ENCODE peak calls at places on chromosomes 7 and 10, in four cellular contexts. A is astrocyte, C is iPS DF 6.9, Q is stomach. F is an unnamed sample.
A peak's percentile ranks its signal among the peaks of the same experiment; 100 is the strongest.

GRCh38 chr10:44976352-44977198 is 2.0 kb downstream of the DEPP1 start:
- DNase-seq in A (no peak), C (no peak), Q (no peak), F (no peak)

GRCh38 chr10:93437946-93438795 is 44.0 kb downstream of the MYOF start:
- DNase-seq in A (peak; percentile 82), C (no peak), Q (no peak), F (no peak)

GRCh38 chr7:19061331-19061730 is 56.1 kb downstream of the TWIST1 start:
- DNase-seq in A (peak; percentile 10), C (no peak), Q (no peak), F (no peak)

GRCh38 chr7:145411066-145411465 is 575.2 kb upstream of the TPK1 start:
- DNase-seq in A (no peak), C (no peak), Q (no peak), F (no peak)

GRCh38 chr7:134548877-134549276 is at the start of gene AKR1B15:
- DNase-seq in A (no peak), C (no peak), Q (no peak), F (no peak)

GRCh38 chr7:101815826-101816488 is 1.5 kb upstream of the CUX1 start:
- DNase-seq in A (peak; percentile 62), C (no peak), Q (peak; percentile 79), F (peak; percentile 77)

GRCh38 chr7:89554209-89554608 is 600.1 kb upstream of the STEAP1 start:
- DNase-seq in A (no peak), C (no peak), Q (no peak), F (no peak)

GRCh38 chr7:135321556-135321955 is 87.9 kb downstream of the STRA8 start:
- DNase-seq in A (peak; percentile 64), C (no peak), Q (no peak), F (no peak)

GRCh38 chr10:42864575-42864974 is 82.0 kb downstream of the BMS1 start:
- DNase-seq in A (no peak), C (no peak), Q (no peak), F (no peak)

GRCh38 chr7:63093481-63093880 is 905.2 kb upstream of the ZNF722 start:
- DNase-seq in A (no peak), C (no peak), Q (no peak), F (no peak)

GRCh38 chr10:3886191-3886590 is 101.2 kb upstream of the KLF6 start:
- DNase-seq in A (peak; percentile 55), C (no peak), Q (no peak), F (no peak)

GRCh38 chr10:107031981-107032699 is 132.4 kb downstream of the SORCS1 start:
- DNase-seq in A (no peak), C (no peak), Q (no peak), F (no peak)

GRCh38 chr7:111840528-111840927 is 278.2 kb upstream of the IMMP2L start:
- DNase-seq in A (no peak), C (no peak), Q (no peak), F (no peak)

GRCh38 chr7:7795203-7795602 is 76.8 kb upstream of the RPA3 start:
- DNase-seq in A (no peak), C (no peak), Q (no peak), F (no peak)

GRCh38 chr7:132214452-132214851 is 361.8 kb downstream of the PLXNA4 start:
- DNase-seq in A (no peak), C (no peak), Q (no peak), F (no peak)

GRCh38 chr10:95289921-95290421 is 832 bp downstream of the PDLIM1 start:
- DNase-seq in A (no peak), C (no peak), Q (no peak), F (no peak)

GRCh38 chr10:51696251-51696650 is 3.1 kb downstream of the CSTF2T start:
- DNase-seq in A (no peak), C (no peak), Q (no peak), F (no peak)

GRCh38 chr7:121343302-121343701 is 14.5 kb downstream of the WNT16 start:
- DNase-seq in A (no peak), C (no peak), Q (no peak), F (no peak)

GRCh38 chr7:84085147-84085546 is 109.4 kb downstream of the SEMA3A start:
- DNase-seq in A (peak; percentile 66), C (no peak), Q (no peak), F (no peak)

GRCh38 chr10:121237718-121238117 is 360.5 kb downstream of the FGFR2 start:
- DNase-seq in A (no peak), C (no peak), Q (no peak), F (no peak)

GRCh38 chr10:29392376-29393021 is 103.6 kb downstream of the LYZL1 start:
- DNase-seq in A (no peak), C (peak; percentile 20), Q (peak; percentile 40), F (no peak)

GRCh38 chr7:144379791-144380384 is 23.6 kb downstream of the NOBOX start:
- DNase-seq in A (no peak), C (no peak), Q (no peak), F (no peak)

GRCh38 chr7:50707607-50708006 is 75.1 kb downstream of the GRB10 start:
- DNase-seq in A (no peak), C (no peak), Q (no peak), F (no peak)

GRCh38 chr7:27053153-27053552 is 42.6 kb downstream of the HOXA1 start:
- DNase-seq in A (no peak), C (no peak), Q (no peak), F (no peak)

GRCh38 chr7:116708248-116708647 is 36.3 kb downstream of the MET start:
- DNase-seq in A (peak; percentile 69), C (no peak), Q (no peak), F (no peak)

GRCh38 chr7:41579961-41580935 is 122.6 kb downstream of the INHBA start:
- DNase-seq in A (peak; percentile 99), C (no peak), Q (no peak), F (no peak)

GRCh38 chr7:45974540-45975360 is 53.7 kb upstream of the IGFBP3 start:
- DNase-seq in A (no peak), C (no peak), Q (no peak), F (no peak)

GRCh38 chr10:44974628-44975431 is 3.8 kb downstream of the DEPP1 start:
- DNase-seq in A (peak; percentile 29), C (no peak), Q (peak; percentile 82), F (peak; percentile 81)

GRCh38 chr7:122588621-122589020 is 110.3 kb downstream of the RNF133 start:
- DNase-seq in A (peak; percentile 10), C (no peak), Q (no peak), F (no peak)

GRCh38 chr7:9498303-9498702 is 1064.9 kb downstream of the NXPH1 start:
- DNase-seq in A (no peak), C (no peak), Q (no peak), F (no peak)

GRCh38 chr7:44757311-44757710 is 8.7 kb downstream of the ZMIZ2 start:
- DNase-seq in A (no peak), C (no peak), Q (no peak), F (no peak)

GRCh38 chr7:70707823-70708243 is 424.1 kb upstream of the GALNT17 start:
- DNase-seq in A (no peak), C (no peak), Q (no peak), F (no peak)

GRCh38 chr7:23471090-23471859 is 984 bp upstream of the IGF2BP3 start:
- DNase-seq in A (peak; percentile 51), C (peak; percentile 81), Q (no peak), F (peak; percentile 12)

GRCh38 chr10:62972103-62972502 is 155.9 kb upstream of the EGR2 start:
- DNase-seq in A (peak; percentile 52), C (no peak), Q (no peak), F (no peak)

GRCh38 chr10:13877154-13877909 is 290.6 kb downstream of the PRPF18 start:
- DNase-seq in A (peak; percentile 32), C (no peak), Q (peak; percentile 43), F (no peak)

GRCh38 chr10:107118866-107119265 is 45.6 kb downstream of the SORCS1 start:
- DNase-seq in A (no peak), C (no peak), Q (no peak), F (no peak)

GRCh38 chr10:131983780-131984179 is 2.1 kb upstream of the BNIP3 start:
- DNase-seq in A (peak; percentile 88), C (no peak), Q (no peak), F (no peak)

GRCh38 chr7:151514461-151515396 is 5.0 kb downstream of the RHEB start:
- DNase-seq in A (no peak), C (no peak), Q (no peak), F (no peak)
- H3K4me3 ChIP-seq in A (no peak overlapping the region), C (no peak overlapping the region), Q (no peak overlapping the region), F (no peak overlapping the region)

DNA sequence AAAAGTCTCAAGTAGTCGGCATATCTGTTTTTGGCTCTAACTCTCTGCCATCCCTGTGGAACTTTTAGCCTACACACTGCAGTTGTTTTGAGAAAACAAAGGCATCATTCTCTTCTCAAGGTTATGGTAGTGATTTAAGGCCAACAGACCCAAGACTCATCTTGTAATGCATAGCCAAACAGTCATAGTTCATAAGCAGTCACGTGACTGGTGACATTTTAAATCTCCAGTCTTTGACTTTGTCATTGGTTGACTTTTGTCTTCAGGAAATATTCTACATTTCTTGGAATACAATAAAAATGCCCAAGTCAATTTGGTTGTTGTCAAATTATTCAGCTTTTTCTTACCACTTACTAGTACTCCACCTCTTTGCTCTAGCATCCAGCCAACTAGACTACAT is 114.8 kb downstream of the ANKRD30A start:
- DNase-seq in A (no peak), C (no peak), Q (no peak), F (no peak)
- H3K9me3 ChIP-seq in A (peaks cover 8% of the 10 kb centered on the region), C (peaks cover 7% of the 10 kb centered on the region), Q (no peaks in the 10 kb centered on the region), F (no peaks in the 10 kb centered on the region)

GRCh38 chr7:56107954-56108258 is 1.6 kb upstream of the CHCHD2 start:
- DNase-seq in A (no peak), C (no peak), Q (no peak), F (no peak)
- H3K4me3 ChIP-seq in A (no peak overlapping the region), C (no peak overlapping the region), Q (no peak overlapping the region), F (no peak overlapping the region)

GRCh38 chr7:64516451-64516850 is 46.4 kb downstream of the ZNF680 start:
- DNase-seq in A (peak; percentile 16), C (no peak), Q (no peak), F (no peak)
- H3K9me3 ChIP-seq in A (peaks cover 8% of the 10 kb centered on the region), C (no peaks in the 10 kb centered on the region), Q (peaks cover 8% of the 10 kb centered on the region), F (peaks cover 27% of the 10 kb centered on the region)

GRCh38 chr10:78657622-78658165 is 411.1 kb upstream of the ZMIZ1 start:
- DNase-seq in A (peak; percentile 41), C (peak; percentile 67), Q (peak; percentile 88), F (peak; percentile 51)
- H3K4me3 ChIP-seq in A (no peak overlapping the region), C (no peak overlapping the region), Q (no peak overlapping the region), F (no peak overlapping the region)

GRCh38 chr7:38905026-38905759 is 3.8 kb downstream of the VPS41 start:
- DNase-seq in A (no peak), C (no peak), Q (no peak), F (no peak)
- H3K9me3 ChIP-seq in A (no peaks in the 10 kb centered on the region), C (no peaks in the 10 kb centered on the region), Q (no peaks in the 10 kb centered on the region), F (no peaks in the 10 kb centered on the region)

GRCh38 chr7:2860627-2861133 is 16.6 kb upstream of the GNA12 start:
- DNase-seq in A (peak; percentile 41), C (no peak), Q (peak; percentile 84), F (no peak)

GRCh38 chr7:2864204-2864985 is 20.3 kb upstream of the GNA12 start:
- DNase-seq in A (no peak), C (no peak), Q (no peak), F (no peak)

GRCh38 chr7:2863461-2864066 is 19.5 kb upstream of the GNA12 start:
- DNase-seq in A (peak; percentile 97), C (no peak), Q (peak; percentile 83), F (peak; percentile 34)

GRCh38 chr7:2861509-2861908 is 17.4 kb upstream of the GNA12 start:
- DNase-seq in A (no peak), C (no peak), Q (no peak), F (no peak)

GRCh38 chr7:2862831-2863361 is 18.8 kb upstream of the GNA12 start:
- DNase-seq in A (peak; percentile 93), C (no peak), Q (no peak), F (no peak)
- H3K4me3 ChIP-seq in A (no peak overlapping the region), C (no peak overlapping the region), Q (no peak overlapping the region), F (no peak overlapping the region)

F was measured in naive thymus-derived CD4-positive, alpha-beta T cell.